ENCODE peak calls at places on chromosomes 1 and 21, in ten cellular contexts. I is ovary; B is CD8-positive, alpha-beta T cell; F is uterus; S is fibroblast of lung; N is GM12865; M is foreskin fibroblast; W is AG09309; Z is astrocyte of the cerebellum; P is HCT116. V is an unnamed sample.

GRCh38 chr1:232833966-232834535 is 28.8 kb downstream of the MAP10 start:
- DNase-seq in I (no peak), B (no peak), F (no peak), S (no peak), N (peak; percentile 13), M (no peak), W (no peak), Z (no peak), P (no peak), V (no peak)

GRCh38 chr1:220271706-220272046 is 577 bp downstream of the RAB3GAP2 start:
- DNase-seq in I (peak; percentile 35), B (no peak), F (no peak), S (no peak), N (peak; percentile 20), M (peak; percentile 31), W (no peak), Z (no peak), P (peak; percentile 18), V (peak; percentile 30)

GRCh38 chr1:155934933-155935590 is 849 bp upstream of the KHDC4 start:
- DNase-seq in I (no peak), B (no peak), F (no peak), S (no peak), N (no peak), M (no peak), W (no peak), Z (no peak), P (no peak), V (no peak)

GRCh38 chr1:92907949-92908684 is 53.1 kb downstream of the DIPK1A start:
- DNase-seq in I (no peak), B (no peak), F (no peak), S (no peak), N (no peak), M (no peak), W (no peak), Z (no peak), P (no peak), V (no peak)

GRCh38 chr1:110630770-110631663 is 24.9 kb upstream of the KCNA2 start:
- DNase-seq in I (peak; percentile 78), B (peak; percentile 94), F (peak; percentile 58), S (peak; percentile 64), N (peak; percentile 95), M (peak; percentile 42), W (no peak), Z (no peak), P (peak; percentile 43), V (peak; percentile 69)

GRCh38 chr21:45698493-45698947 is 55.0 kb downstream of the PCBP3 start:
- DNase-seq in I (peak; percentile 45), B (no peak), F (peak; percentile 26), S (peak; percentile 99), N (no peak), M (peak; percentile 95), W (peak; percentile 82), Z (peak; percentile 95), P (no peak), V (peak; percentile 98)

GRCh38 chr1:51693420-51694144 is 76.7 kb downstream of the OSBPL9 start:
- DNase-seq in I (no peak), B (no peak), F (no peak), S (peak; percentile 37), N (no peak), M (no peak), W (no peak), Z (no peak), P (no peak), V (peak; percentile 21)

GRCh38 chr1:218524526-218524925 is 179.4 kb downstream of the TGFB2 start:
- DNase-seq in I (no peak), B (no peak), F (no peak), S (no peak), N (no peak), M (no peak), W (no peak), Z (no peak), P (no peak), V (no peak)

GRCh38 chr21:32940079-32941014 is 85.4 kb upstream of the OLIG2 start:
- DNase-seq in I (no peak), B (peak; percentile 58), F (peak; percentile 16), S (peak; percentile 52), N (peak; percentile 70), M (peak; percentile 9), W (peak; percentile 1), Z (peak; percentile 29), P (peak; percentile 40), V (peak; percentile 62)

GRCh38 chr1:168570652-168571051 is 5.8 kb upstream of the XCL1 start:
- DNase-seq in I (no peak), B (no peak), F (no peak), S (no peak), N (no peak), M (no peak), W (no peak), Z (no peak), P (no peak), V (no peak)

GRCh38 chr1:22787636-22788035 is 77.0 kb downstream of the EPHB2 start:
- DNase-seq in I (no peak), B (no peak), F (no peak), S (no peak), N (no peak), M (no peak), W (no peak), Z (no peak), P (no peak), V (no peak)

GRCh38 chr1:19831441-19831840 is 16.4 kb upstream of the RNF186 start:
- DNase-seq in I (no peak), B (no peak), F (no peak), S (no peak), N (no peak), M (no peak), W (no peak), Z (no peak), P (no peak), V (no peak)

GRCh38 chr1:173488001-173488400 is 10.9 kb downstream of the PRDX6 start:
- DNase-seq in I (no peak), B (no peak), F (no peak), S (no peak), N (no peak), M (no peak), W (no peak), Z (no peak), P (no peak), V (no peak)

GRCh38 chr21:45078877-45079281 is 4.5 kb downstream of the ADARB1 start:
- DNase-seq in I (no peak), B (peak; percentile 78), F (no peak), S (peak; percentile 78), N (peak; percentile 18), M (peak; percentile 58), W (peak; percentile 72), Z (no peak), P (no peak), V (peak; percentile 93)

GRCh38 chr1:231550448-231550781 is 21.9 kb downstream of the TSNAX start:
- DNase-seq in I (no peak), B (no peak), F (no peak), S (no peak), N (peak; percentile 40), M (no peak), W (no peak), Z (no peak), P (peak; percentile 16), V (peak; percentile 19)
- TF ChIP-seq CTCF in I (no peak), B (peak; percentile 45), F (no peak), S (peak; percentile 33), N (peak; percentile 38), M (peak; percentile 37), W (peak; percentile 48), Z (peak; percentile 53), P (no peak), V (peak; percentile 49)

GRCh38 chr1:113749402-113749801 is 9.9 kb downstream of the PHTF1 start:
- DNase-seq in I (no peak), B (no peak), F (no peak), S (no peak), N (no peak), M (no peak), W (no peak), Z (no peak), P (no peak), V (no peak)

GRCh38 chr1:113751114-113751513 is 8.2 kb downstream of the PHTF1 start:
- DNase-seq in I (no peak), B (no peak), F (no peak), S (no peak), N (no peak), M (no peak), W (no peak), Z (no peak), P (no peak), V (no peak)

GRCh38 chr1:113744114-113744513 is 15.2 kb downstream of the PHTF1 start:
- DNase-seq in I (no peak), B (no peak), F (no peak), S (no peak), N (no peak), M (no peak), W (no peak), Z (no peak), P (no peak), V (no peak)

GRCh38 chr1:113745425-113745824 is 13.9 kb downstream of the PHTF1 start:
- DNase-seq in I (no peak), B (no peak), F (no peak), S (no peak), N (no peak), M (no peak), W (no peak), Z (no peak), P (no peak), V (no peak)

GRCh38 chr1:113747376-113747775 is 11.9 kb downstream of the PHTF1 start:
- DNase-seq in I (no peak), B (no peak), F (no peak), S (no peak), N (no peak), M (peak; percentile 30), W (no peak), Z (no peak), P (no peak), V (peak; percentile 59)
- H3K4me3 ChIP-seq in I (no peak overlapping the region), B (no peak overlapping the region), F (no peak overlapping the region), S (no peak overlapping the region), N (no peak overlapping the region), M (no peak overlapping the region), W (no peak overlapping the region), Z (no peak overlapping the region), P (no peak overlapping the region), V (no peak overlapping the region)

DNA sequence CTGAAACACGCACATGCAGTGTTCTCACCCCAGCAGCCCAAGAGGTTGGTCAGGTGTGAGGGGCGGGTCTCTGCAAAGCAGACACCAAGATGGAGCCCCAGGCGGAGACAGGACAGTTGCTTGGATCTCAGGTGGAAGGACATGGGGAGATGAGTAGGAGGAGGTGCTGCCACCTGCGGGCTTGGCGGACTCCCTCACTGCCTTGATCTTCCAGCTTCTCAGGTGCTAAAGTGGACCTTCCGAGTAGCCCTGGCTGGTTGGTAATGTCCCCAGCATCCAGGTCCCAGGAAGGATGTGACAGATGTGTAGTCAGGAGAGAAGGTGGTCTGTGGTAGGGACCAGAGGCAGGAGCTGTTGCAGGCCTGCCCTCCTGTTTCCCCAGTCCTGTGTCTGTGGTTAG is 114.1 kb downstream of the AJAP1 start:
- DNase-seq in I (no peak), B (no peak), F (no peak), S (no peak), N (no peak), M (no peak), W (no peak), Z (no peak), P (no peak), V (no peak)
- TF ChIP-seq CTCF in I (no peak), B (no peak), F (no peak), S (no peak), N (no peak), M (no peak), W (no peak), Z (no peak), P (no peak), V (no peak)

DNA sequence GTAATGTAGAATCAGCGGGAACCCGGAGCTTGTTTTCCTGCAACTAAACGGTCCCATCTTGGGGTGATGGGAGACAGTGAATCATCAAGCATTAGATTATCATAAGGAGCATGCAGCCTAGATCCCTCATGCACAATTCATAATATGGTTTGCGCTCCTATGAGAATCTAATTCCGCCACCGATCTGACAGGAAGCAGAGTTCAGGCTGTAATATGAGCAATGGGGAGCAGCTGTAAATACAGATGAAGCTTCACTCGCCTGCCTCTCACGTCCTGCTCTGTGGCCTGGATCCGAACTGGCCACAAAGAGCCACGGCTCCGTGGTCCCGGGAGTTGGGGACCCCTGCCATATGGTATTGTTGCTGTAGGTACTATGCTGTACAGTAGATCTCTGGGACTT is 1.6 kb downstream of the IFI44 start:
- DNase-seq in I (no peak), B (peak; percentile 59), F (no peak), S (peak; percentile 41), N (no peak), M (peak; percentile 59), W (no peak), Z (no peak), P (no peak), V (peak; percentile 1)
- H3K4me3 ChIP-seq in I (peak overlapping the region; percentile 21), B (peak overlapping the region; percentile 52), F (peak overlapping the region; percentile 36), S (peak overlapping the region; percentile 27), N (peak overlapping the region; percentile 81), M (peak overlapping the region; percentile 38), W (no peak overlapping the region), Z (no peak overlapping the region), P (no peak overlapping the region), V (no peak overlapping the region)